ENCODE peak calls at places on chromosome 17, in ten cellular contexts. One of them, this sample, is unnamed.

GRCh38 chr17:68646626-68647526 is 45.7 kb upstream of the FAM20A start:
- DNase-seq in BE2C: no peak
- DNase-seq in CD4-positive, alpha-beta T cell: no peak
- DNase-seq in body of pancreas: no peak
- DNase-seq in heart right ventricle: no peak
- DNase-seq in brain microvascular endothelial cell: no peak
- DNase-seq in H9: no peak
- DNase-seq in choroid plexus epithelial cell: peak; percentile 31
- DNase-seq in PC-9: no peak
- DNase-seq in dorsolateral prefrontal cortex: no peak
- DNase-seq in this sample: no peak

GRCh38 chr17:2172447-2172938 is 117.6 kb downstream of the HIC1 start:
- DNase-seq in BE2C: no peak
- DNase-seq in CD4-positive, alpha-beta T cell: no peak
- DNase-seq in body of pancreas: peak; percentile 51
- DNase-seq in heart right ventricle: peak; percentile 64
- DNase-seq in brain microvascular endothelial cell: peak; percentile 92
- DNase-seq in H9: no peak
- DNase-seq in choroid plexus epithelial cell: no peak
- DNase-seq in PC-9: no peak
- DNase-seq in dorsolateral prefrontal cortex: no peak
- DNase-seq in this sample: no peak

GRCh38 chr17:42535400-42536047 is 517 bp upstream of the NAGLU start:
- DNase-seq in BE2C: no peak
- DNase-seq in CD4-positive, alpha-beta T cell: no peak
- DNase-seq in body of pancreas: no peak
- DNase-seq in heart right ventricle: no peak
- DNase-seq in brain microvascular endothelial cell: no peak
- DNase-seq in H9: no peak
- DNase-seq in choroid plexus epithelial cell: no peak
- DNase-seq in PC-9: no peak
- DNase-seq in dorsolateral prefrontal cortex: no peak
- DNase-seq in this sample: no peak

GRCh38 chr17:8887834-8888703 is 20.6 kb upstream of the PIK3R6 start:
- DNase-seq in BE2C: no peak
- DNase-seq in CD4-positive, alpha-beta T cell: no peak
- DNase-seq in body of pancreas: no peak
- DNase-seq in heart right ventricle: peak; percentile 44
- DNase-seq in brain microvascular endothelial cell: peak; percentile 51
- DNase-seq in H9: peak; percentile 97
- DNase-seq in choroid plexus epithelial cell: peak; percentile 22
- DNase-seq in PC-9: no peak
- DNase-seq in dorsolateral prefrontal cortex: no peak
- DNase-seq in this sample: no peak

GRCh38 chr17:62859146-62859545 is 51.0 kb upstream of the MARCHF10 start:
- DNase-seq in BE2C: no peak
- DNase-seq in CD4-positive, alpha-beta T cell: no peak
- DNase-seq in body of pancreas: no peak
- DNase-seq in heart right ventricle: no peak
- DNase-seq in brain microvascular endothelial cell: no peak
- DNase-seq in H9: no peak
- DNase-seq in choroid plexus epithelial cell: peak; percentile 84
- DNase-seq in PC-9: no peak
- DNase-seq in dorsolateral prefrontal cortex: no peak
- DNase-seq in this sample: no peak

GRCh38 chr17:18143044-18143936 is 34.7 kb downstream of the MYO15A start:
- DNase-seq in BE2C: peak; percentile 20
- DNase-seq in CD4-positive, alpha-beta T cell: no peak
- DNase-seq in body of pancreas: no peak
- DNase-seq in heart right ventricle: no peak
- DNase-seq in brain microvascular endothelial cell: no peak
- DNase-seq in H9: peak; percentile 87
- DNase-seq in choroid plexus epithelial cell: peak; percentile 33
- DNase-seq in PC-9: no peak
- DNase-seq in dorsolateral prefrontal cortex: no peak
- DNase-seq in this sample: peak; percentile 45

GRCh38 chr17:49471089-49471683 is 23.9 kb upstream of the NGFR start:
- DNase-seq in BE2C: no peak
- DNase-seq in CD4-positive, alpha-beta T cell: no peak
- DNase-seq in body of pancreas: no peak
- DNase-seq in heart right ventricle: peak; percentile 43
- DNase-seq in brain microvascular endothelial cell: no peak
- DNase-seq in H9: peak; percentile 68
- DNase-seq in choroid plexus epithelial cell: peak; percentile 59
- DNase-seq in PC-9: no peak
- DNase-seq in dorsolateral prefrontal cortex: peak; percentile 76
- DNase-seq in this sample: no peak

GRCh38 chr17:42142371-42142896 is 12.4 kb downstream of the RAB5C start:
- DNase-seq in BE2C: no peak
- DNase-seq in CD4-positive, alpha-beta T cell: no peak
- DNase-seq in body of pancreas: no peak
- DNase-seq in heart right ventricle: no peak
- DNase-seq in brain microvascular endothelial cell: peak; percentile 57
- DNase-seq in H9: no peak
- DNase-seq in choroid plexus epithelial cell: peak; percentile 51
- DNase-seq in PC-9: no peak
- DNase-seq in dorsolateral prefrontal cortex: no peak
- DNase-seq in this sample: no peak

GRCh38 chr17:78174332-78174869 is 6.0 kb downstream of the SYNGR2 start:
- DNase-seq in BE2C: no peak
- DNase-seq in CD4-positive, alpha-beta T cell: no peak
- DNase-seq in body of pancreas: peak; percentile 96
- DNase-seq in heart right ventricle: peak; percentile 87
- DNase-seq in brain microvascular endothelial cell: no peak
- DNase-seq in H9: no peak
- DNase-seq in choroid plexus epithelial cell: no peak
- DNase-seq in PC-9: peak; percentile 48
- DNase-seq in dorsolateral prefrontal cortex: peak; percentile 85
- DNase-seq in this sample: no peak

GRCh38 chr17:78175643-78175981 is 7.2 kb downstream of the SYNGR2 start:
- DNase-seq in BE2C: no peak
- DNase-seq in CD4-positive, alpha-beta T cell: no peak
- DNase-seq in body of pancreas: no peak
- DNase-seq in heart right ventricle: no peak
- DNase-seq in brain microvascular endothelial cell: no peak
- DNase-seq in H9: no peak
- DNase-seq in choroid plexus epithelial cell: no peak
- DNase-seq in PC-9: no peak
- DNase-seq in dorsolateral prefrontal cortex: no peak
- DNase-seq in this sample: no peak

GRCh38 chr17:78173025-78173715 is 4.8 kb downstream of the SYNGR2 start:
- DNase-seq in BE2C: no peak
- DNase-seq in CD4-positive, alpha-beta T cell: peak; percentile 7
- DNase-seq in body of pancreas: no peak
- DNase-seq in heart right ventricle: no peak
- DNase-seq in brain microvascular endothelial cell: no peak
- DNase-seq in H9: no peak
- DNase-seq in choroid plexus epithelial cell: no peak
- DNase-seq in PC-9: no peak
- DNase-seq in dorsolateral prefrontal cortex: no peak
- DNase-seq in this sample: peak; percentile 68

GRCh38 chr17:78176548-78177025 is 8.2 kb downstream of the SYNGR2 start:
- DNase-seq in BE2C: peak; percentile 81
- DNase-seq in CD4-positive, alpha-beta T cell: peak; percentile 73
- DNase-seq in body of pancreas: peak; percentile 81
- DNase-seq in heart right ventricle: peak; percentile 68
- DNase-seq in brain microvascular endothelial cell: peak; percentile 35
- DNase-seq in H9: peak; percentile 91
- DNase-seq in choroid plexus epithelial cell: peak; percentile 41
- DNase-seq in PC-9: no peak
- DNase-seq in dorsolateral prefrontal cortex: no peak
- DNase-seq in this sample: peak; percentile 78

GRCh38 chr17:78174870-78175642 is 6.7 kb downstream of the SYNGR2 start:
- DNase-seq in BE2C: no peak
- DNase-seq in CD4-positive, alpha-beta T cell: no peak
- DNase-seq in body of pancreas: peak; percentile 76
- DNase-seq in heart right ventricle: no peak
- DNase-seq in brain microvascular endothelial cell: no peak
- DNase-seq in H9: peak; percentile 84
- DNase-seq in choroid plexus epithelial cell: no peak
- DNase-seq in PC-9: no peak
- DNase-seq in dorsolateral prefrontal cortex: no peak
- DNase-seq in this sample: no peak
- TF ChIP-seq CTCF in BE2C: peak; percentile 17
- TF ChIP-seq CTCF in CD4-positive, alpha-beta T cell: no peak
- TF ChIP-seq CTCF in body of pancreas: peak; percentile 62
- TF ChIP-seq CTCF in heart right ventricle: no peak
- TF ChIP-seq CTCF in brain microvascular endothelial cell: no peak
- TF ChIP-seq CTCF in H9: peak; percentile 63
- TF ChIP-seq CTCF in choroid plexus epithelial cell: peak; percentile 22
- TF ChIP-seq CTCF in PC-9: no peak
- TF ChIP-seq CTCF in dorsolateral prefrontal cortex: no peak
- TF ChIP-seq CTCF in this sample: peak; percentile 5

GRCh38 chr17:7444682-7445010 is 215 bp upstream of the CHRNB1 start:
- DNase-seq in BE2C: no peak
- DNase-seq in CD4-positive, alpha-beta T cell: no peak
- DNase-seq in body of pancreas: no peak
- DNase-seq in heart right ventricle: no peak
- DNase-seq in brain microvascular endothelial cell: no peak
- DNase-seq in H9: no peak
- DNase-seq in choroid plexus epithelial cell: no peak
- DNase-seq in PC-9: no peak
- DNase-seq in dorsolateral prefrontal cortex: no peak
- DNase-seq in this sample: no peak

GRCh38 chr17:7442142-7442541 is 2.7 kb upstream of the CHRNB1 start:
- DNase-seq in BE2C: no peak
- DNase-seq in CD4-positive, alpha-beta T cell: no peak
- DNase-seq in body of pancreas: no peak
- DNase-seq in heart right ventricle: no peak
- DNase-seq in brain microvascular endothelial cell: no peak
- DNase-seq in H9: no peak
- DNase-seq in choroid plexus epithelial cell: no peak
- DNase-seq in PC-9: no peak
- DNase-seq in dorsolateral prefrontal cortex: no peak
- DNase-seq in this sample: no peak

GRCh38 chr17:7446669-7447068 is 1.8 kb downstream of the CHRNB1 start:
- DNase-seq in BE2C: no peak
- DNase-seq in CD4-positive, alpha-beta T cell: no peak
- DNase-seq in body of pancreas: no peak
- DNase-seq in heart right ventricle: no peak
- DNase-seq in brain microvascular endothelial cell: no peak
- DNase-seq in H9: peak; percentile 69
- DNase-seq in choroid plexus epithelial cell: no peak
- DNase-seq in PC-9: no peak
- DNase-seq in dorsolateral prefrontal cortex: no peak
- DNase-seq in this sample: no peak

GRCh38 chr17:7443499-7444485 is 1.1 kb upstream of the CHRNB1 start:
- DNase-seq in BE2C: no peak
- DNase-seq in CD4-positive, alpha-beta T cell: no peak
- DNase-seq in body of pancreas: no peak
- DNase-seq in heart right ventricle: no peak
- DNase-seq in brain microvascular endothelial cell: no peak
- DNase-seq in H9: no peak
- DNase-seq in choroid plexus epithelial cell: peak; percentile 47
- DNase-seq in PC-9: no peak
- DNase-seq in dorsolateral prefrontal cortex: no peak
- DNase-seq in this sample: no peak

DNA sequence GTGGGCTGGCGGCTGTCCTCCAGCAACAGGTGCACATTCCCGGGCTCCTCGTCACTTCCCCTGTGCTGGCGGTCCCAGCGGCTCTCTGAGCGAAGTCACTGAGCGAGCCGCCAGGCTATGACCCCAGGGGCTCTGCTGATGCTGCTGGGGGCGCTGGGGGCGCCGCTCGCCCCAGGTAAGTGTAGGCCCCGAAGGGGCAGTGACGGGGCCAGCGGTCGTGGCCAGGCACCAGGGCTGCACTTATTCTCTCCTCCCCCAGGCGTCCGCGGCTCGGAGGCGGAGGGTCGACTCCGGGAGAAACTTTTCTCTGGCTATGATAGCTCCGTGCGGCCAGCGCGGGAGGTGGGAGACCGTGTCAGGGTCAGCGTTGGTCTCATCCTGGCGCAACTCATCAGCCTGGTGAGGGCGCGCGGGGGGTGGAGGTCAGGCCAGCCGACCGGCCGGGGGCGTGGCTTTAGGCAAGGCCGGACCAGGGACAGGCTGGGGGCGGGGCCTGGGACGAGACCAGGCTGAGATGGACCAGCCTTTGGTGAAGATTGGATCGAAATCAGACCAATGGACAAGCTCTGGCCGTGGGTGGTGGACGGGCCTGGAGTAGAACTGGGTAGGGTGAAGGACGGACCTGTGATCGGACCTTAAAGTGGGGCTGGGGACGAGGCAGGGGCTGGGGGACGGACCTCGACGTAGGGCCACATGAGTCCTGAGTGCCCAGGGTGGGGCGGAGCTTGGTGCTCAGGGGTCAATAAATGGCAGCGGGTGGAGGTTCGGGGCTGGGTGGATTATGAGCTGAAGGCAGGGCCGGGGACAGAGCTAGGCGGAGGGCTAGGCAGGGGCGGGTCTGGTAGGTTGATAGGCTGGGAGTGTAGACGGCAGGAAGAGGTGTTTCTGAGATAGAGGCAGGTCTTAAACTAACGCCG is at the start of gene CHRNB1:
- DNase-seq in BE2C: peak; percentile 35
- DNase-seq in CD4-positive, alpha-beta T cell: peak; percentile 24
- DNase-seq in body of pancreas: peak; percentile 82
- DNase-seq in heart right ventricle: peak; percentile 75
- DNase-seq in brain microvascular endothelial cell: no peak
- DNase-seq in H9: peak; percentile 99
- DNase-seq in choroid plexus epithelial cell: no peak
- DNase-seq in PC-9: peak; percentile 70
- DNase-seq in dorsolateral prefrontal cortex: peak; percentile 86
- DNase-seq in this sample: peak; percentile 71
- TF ChIP-seq CTCF in BE2C: no peak
- TF ChIP-seq CTCF in CD4-positive, alpha-beta T cell: no peak
- TF ChIP-seq CTCF in body of pancreas: peak; percentile 16
- TF ChIP-seq CTCF in heart right ventricle: peak; percentile 30
- TF ChIP-seq CTCF in brain microvascular endothelial cell: peak; percentile 12
- TF ChIP-seq CTCF in H9: peak; percentile 38
- TF ChIP-seq CTCF in choroid plexus epithelial cell: peak; percentile 15
- TF ChIP-seq CTCF in PC-9: no peak
- TF ChIP-seq CTCF in dorsolateral prefrontal cortex: peak; percentile 24
- TF ChIP-seq CTCF in this sample: no peak

DNA sequence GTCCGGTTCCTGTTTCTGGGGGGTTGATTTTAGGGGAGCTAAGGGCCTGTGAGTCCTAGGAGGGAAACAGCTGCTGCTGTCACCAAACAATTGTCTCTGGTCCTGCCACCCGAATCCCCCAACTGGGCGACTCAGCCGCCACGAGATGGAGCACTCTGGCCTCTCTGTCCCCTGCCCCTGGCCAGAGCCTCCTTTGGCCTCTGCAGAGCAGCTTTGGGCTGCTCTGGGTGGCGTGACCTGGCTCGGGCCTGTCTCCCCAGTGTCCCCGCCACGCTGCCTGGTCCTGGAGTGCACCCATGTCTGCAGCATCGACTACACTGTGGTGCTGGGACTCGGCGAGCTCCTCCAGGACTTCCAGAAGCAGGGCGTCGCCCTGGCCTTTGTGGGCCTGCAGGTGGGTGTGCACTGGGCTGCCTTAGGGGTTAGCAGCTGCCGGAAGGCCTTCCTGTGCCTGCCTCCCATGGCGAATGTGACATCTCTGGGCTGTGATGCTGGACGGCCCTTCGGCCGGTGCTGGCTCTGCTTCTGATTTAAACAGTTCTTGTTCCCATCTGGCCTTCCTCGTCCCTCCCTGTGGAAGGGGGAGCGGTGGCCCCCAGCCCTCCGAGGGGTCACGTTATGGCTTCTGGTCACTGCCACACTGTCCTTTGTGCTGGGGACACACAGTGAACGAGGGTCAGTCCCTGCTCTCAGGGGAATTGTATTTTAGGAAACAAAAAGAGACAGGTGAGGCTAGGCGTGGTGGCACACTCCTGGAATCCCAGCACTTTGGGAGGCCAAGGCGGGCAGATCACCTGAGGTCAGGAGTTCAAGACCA is 11.6 kb upstream of the RNF213 start:
- DNase-seq in BE2C: no peak
- DNase-seq in CD4-positive, alpha-beta T cell: no peak
- DNase-seq in body of pancreas: no peak
- DNase-seq in heart right ventricle: no peak
- DNase-seq in brain microvascular endothelial cell: no peak
- DNase-seq in H9: no peak
- DNase-seq in choroid plexus epithelial cell: no peak
- DNase-seq in PC-9: no peak
- DNase-seq in dorsolateral prefrontal cortex: no peak
- DNase-seq in this sample: no peak
- TF ChIP-seq CTCF in BE2C: no peak
- TF ChIP-seq CTCF in CD4-positive, alpha-beta T cell: no peak
- TF ChIP-seq CTCF in body of pancreas: no peak
- TF ChIP-seq CTCF in heart right ventricle: no peak
- TF ChIP-seq CTCF in brain microvascular endothelial cell: no peak
- TF ChIP-seq CTCF in H9: no peak
- TF ChIP-seq CTCF in choroid plexus epithelial cell: no peak
- TF ChIP-seq CTCF in PC-9: no peak
- TF ChIP-seq CTCF in dorsolateral prefrontal cortex: no peak
- TF ChIP-seq CTCF in this sample: no peak

DNA sequence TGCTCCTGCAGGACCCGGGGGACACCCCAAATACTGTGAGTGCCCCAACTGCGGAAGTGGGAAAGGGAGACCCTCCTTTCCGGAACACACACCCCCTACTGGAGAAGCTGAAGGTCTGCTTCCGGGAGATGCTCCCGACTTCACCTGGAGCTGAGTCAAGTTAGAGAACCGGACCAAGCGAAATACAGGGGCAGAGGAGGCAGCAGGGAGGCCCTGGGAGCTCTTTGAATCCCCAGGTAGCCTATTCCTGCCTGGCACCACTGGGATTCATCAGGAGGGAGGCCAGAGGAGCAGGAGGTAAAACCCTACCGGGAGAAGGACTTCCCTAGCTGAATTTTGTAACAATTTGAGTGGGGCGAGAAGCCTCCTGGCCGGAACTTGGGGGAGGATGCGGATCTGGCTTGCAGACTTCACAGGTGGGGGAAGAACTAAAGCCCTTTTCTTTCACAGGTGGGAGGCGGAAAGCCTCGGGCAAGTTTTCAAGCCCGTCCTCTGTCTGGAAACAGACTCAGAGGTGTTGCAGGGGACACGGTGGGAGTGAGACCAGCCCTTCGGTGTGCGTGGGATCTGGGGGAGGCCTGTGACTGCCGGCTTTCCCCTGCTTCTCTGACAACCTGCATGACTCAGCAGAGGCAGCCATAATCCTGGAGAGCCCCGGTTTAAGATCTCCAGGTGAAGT is 22.4 kb upstream of the TEKT1 start:
- DNase-seq in BE2C: no peak
- DNase-seq in CD4-positive, alpha-beta T cell: no peak
- DNase-seq in body of pancreas: no peak
- DNase-seq in heart right ventricle: no peak
- DNase-seq in brain microvascular endothelial cell: no peak
- DNase-seq in H9: peak; percentile 91
- DNase-seq in choroid plexus epithelial cell: peak; percentile 4
- DNase-seq in PC-9: no peak
- DNase-seq in dorsolateral prefrontal cortex: peak; percentile 63
- DNase-seq in this sample: peak; percentile 54
- TF ChIP-seq CTCF in BE2C: peak; percentile 31
- TF ChIP-seq CTCF in CD4-positive, alpha-beta T cell: no peak
- TF ChIP-seq CTCF in body of pancreas: peak; percentile 26
- TF ChIP-seq CTCF in heart right ventricle: no peak
- TF ChIP-seq CTCF in brain microvascular endothelial cell: peak; percentile 42
- TF ChIP-seq CTCF in H9: peak; percentile 78
- TF ChIP-seq CTCF in choroid plexus epithelial cell: peak; percentile 38
- TF ChIP-seq CTCF in PC-9: no peak
- TF ChIP-seq CTCF in dorsolateral prefrontal cortex: no peak
- TF ChIP-seq CTCF in this sample: peak; percentile 31

This sample was measured in GM10248.